ENCODE peak calls at places on chromosome 3, in ten cellular contexts. M, Q, N, Z, C, F, E, X, L and R are unnamed samples.

GRCh38 chr3:139534992-139535879 is 4.3 kb downstream of the RBP1 start:
- DNase-seq in M (peak; percentile 92), E (peak; percentile 91), X (peak; percentile 94), Z (no peak), C (peak; percentile 53), F (no peak), N (peak; percentile 38), Q (peak; percentile 80), L (peak; percentile 16), R (no peak)

GRCh38 chr3:117540583-117540982 is 831.0 kb downstream of the TUSC7 start:
- DNase-seq in Q (no peak), Z (no peak), C (no peak), E (no peak), N (no peak), L (peak; percentile 22), X (peak; percentile 5), F (peak; percentile 30), M (no peak), R (no peak)

GRCh38 chr3:128907706-128908445 is 28.5 kb downstream of the ACAD9 start:
- DNase-seq in X (no peak), F (no peak), Z (no peak), L (no peak), E (no peak), N (no peak), C (no peak), M (no peak), Q (no peak), R (no peak)

GRCh38 chr3:63130625-63131024 is 147.5 kb upstream of the SYNPR start:
- DNase-seq in Z (no peak), F (no peak), Q (no peak), N (no peak), C (no peak), L (no peak), X (no peak), E (no peak), M (no peak), R (no peak)

GRCh38 chr3:129314757-129315385 is 36.2 kb downstream of the HMCES start:
- DNase-seq in M (peak; percentile 79), Q (peak; percentile 90), F (peak; percentile 87), L (peak; percentile 79), C (peak; percentile 97), N (peak; percentile 60), E (peak; percentile 90), Z (peak; percentile 86), X (peak; percentile 89), R (peak; percentile 37)

GRCh38 chr3:57009802-57010201 is 50.7 kb upstream of the SPATA12 start:
- DNase-seq in Q (no peak), N (no peak), E (no peak), X (no peak), L (no peak), M (no peak), C (no peak), Z (no peak), F (no peak), R (no peak)

GRCh38 chr3:103195201-103195600 is 760.4 kb downstream of the ZPLD1 start:
- DNase-seq in X (peak; percentile 12), E (peak; percentile 59), L (peak; percentile 19), N (no peak), C (no peak), Q (no peak), M (no peak), Z (no peak), F (no peak), R (peak; percentile 7)

GRCh38 chr3:72273615-72274014 is 488.7 kb upstream of the PROK2 start:
- DNase-seq in F (peak; percentile 30), Z (peak; percentile 37), M (peak; percentile 87), X (peak; percentile 98), N (no peak), Q (no peak), C (no peak), E (peak; percentile 94), L (no peak), R (peak; percentile 68)

GRCh38 chr3:34387831-34388564 is 589.6 kb downstream of the PDCD6IP start:
- DNase-seq in Q (no peak), F (no peak), Z (no peak), M (no peak), N (no peak), L (peak; percentile 6), E (no peak), C (no peak), X (no peak), R (no peak)

GRCh38 chr3:43161684-43162512 is 56.0 kb upstream of the POMGNT2 start:
- DNase-seq in F (peak; percentile 70), E (peak; percentile 72), Z (no peak), M (peak; percentile 42), C (no peak), L (peak; percentile 77), Q (no peak), N (no peak), X (peak; percentile 90), R (peak; percentile 66)
- TF ChIP-seq CTCF in F (peak; percentile 36), E (peak; percentile 38), Z (peak; percentile 41), M (peak; percentile 52), C (peak; percentile 15), L (peak; percentile 86), Q (peak; percentile 69), N (peak; percentile 33), X (peak; percentile 61), R (peak; percentile 47)

GRCh38 chr3:59563072-59563605 is 513.3 kb upstream of the CFAP20DC start:
- DNase-seq in F (peak; percentile 37), Z (no peak), N (no peak), M (no peak), Q (no peak), X (no peak), E (peak; percentile 20), L (peak; percentile 73), C (no peak), R (no peak)

GRCh38 chr3:59563966-59564365 is 514.1 kb upstream of the CFAP20DC start:
- DNase-seq in F (no peak), L (no peak), X (peak; percentile 21), N (no peak), Q (no peak), M (no peak), E (peak; percentile 59), C (no peak), Z (no peak), R (no peak)

GRCh38 chr3:59558906-59559720 is 509.3 kb upstream of the CFAP20DC start:
- DNase-seq in M (no peak), C (no peak), F (no peak), N (no peak), X (peak; percentile 20), Z (no peak), Q (no peak), E (no peak), L (peak; percentile 3), R (peak; percentile 13)

GRCh38 chr3:59555593-59556315 is 505.9 kb upstream of the CFAP20DC start:
- DNase-seq in C (no peak), E (no peak), N (no peak), M (no peak), F (no peak), X (peak; percentile 60), Z (no peak), L (peak; percentile 32), Q (no peak), R (no peak)

DNA sequence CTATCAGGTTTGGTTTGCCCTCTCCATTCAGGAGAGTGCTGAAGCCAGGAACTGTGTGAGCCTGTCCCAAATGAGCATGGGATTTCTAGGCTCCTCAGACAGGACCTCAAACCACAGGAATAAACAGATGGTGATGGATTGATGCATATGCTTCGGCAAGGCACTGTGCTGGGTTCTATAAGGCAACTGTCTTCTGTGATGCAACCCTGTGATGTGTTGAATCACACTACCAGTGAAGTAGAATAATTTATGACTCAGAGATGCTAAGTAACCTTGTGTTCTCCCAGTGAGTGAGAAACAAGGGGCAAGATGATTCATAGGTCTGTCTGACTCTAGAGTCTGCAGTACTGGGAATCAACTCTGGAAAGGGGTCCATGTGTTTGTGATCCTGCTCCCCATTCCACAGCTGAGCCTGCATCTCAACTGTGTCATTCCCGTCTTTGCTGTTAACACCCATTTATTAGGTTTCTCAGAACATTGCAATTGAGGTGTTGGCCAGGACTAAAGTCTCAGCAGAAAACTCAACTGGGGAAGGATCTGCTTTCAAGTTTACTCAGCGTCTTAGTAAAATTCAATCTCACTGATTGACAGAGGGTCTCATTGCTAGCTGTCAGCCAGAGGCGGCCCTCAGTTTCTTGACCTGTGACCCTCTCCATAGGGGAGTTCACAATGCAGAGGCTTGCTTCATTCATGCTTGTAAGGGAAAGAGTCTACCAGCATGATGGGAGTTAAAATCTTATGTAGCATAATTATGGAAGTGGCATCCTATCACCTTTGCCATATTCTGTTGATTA is 510.1 kb upstream of the CFAP20DC start:
- DNase-seq in Q (no peak), N (no peak), X (peak; percentile 98), F (peak; percentile 85), Z (no peak), L (peak; percentile 91), E (peak; percentile 96), C (no peak), M (peak; percentile 98), R (peak; percentile 91)
- TF ChIP-seq CTCF in Q (no peak), N (no peak), X (no peak), F (no peak), Z (no peak), L (no peak), E (no peak), C (no peak), M (peak; percentile 30), R (no peak)

GRCh38 chr3:51538459-51539290 is at the start of gene RAD54L2:
- DNase-seq in N (peak; percentile 15), M (peak; percentile 63), X (peak; percentile 86), L (peak; percentile 89), F (peak; percentile 86), C (peak; percentile 91), E (peak; percentile 88), Q (peak; percentile 86), Z (peak; percentile 85), R (no peak)
- TF ChIP-seq CTCF in N (no peak), M (no peak), X (peak; percentile 19), L (peak; percentile 33), F (no peak), C (no peak), E (no peak), Q (peak; percentile 55), Z (no peak), R (no peak)

GRCh38 chr3:60281970-60282369 is 969.3 kb downstream of the FHIT start:
- DNase-seq in X (no peak), N (no peak), F (no peak), C (no peak), E (no peak), Z (no peak), M (no peak), Q (no peak), L (no peak), R (no peak)
- TF ChIP-seq CTCF in X (no peak), N (no peak), F (no peak), C (no peak), E (no peak), Z (no peak), M (no peak), Q (no peak), L (no peak), R (no peak)